ENCODE peak calls at places on chromosomes 4 and X, in five cellular contexts. One of them, this sample, is unnamed.

GRCh38 chr4:148633720-148634119 is 191.5 kb upstream of the NR3C2 start:
- DNase-seq in IMR-90: no peak
- DNase-seq in neuronal stem cell: no peak
- DNase-seq in mesenchymal stem cell: no peak
- DNase-seq in H9: no peak
- DNase-seq in this sample: no peak

GRCh38 chr4:174314274-174314673 is 30.6 kb downstream of the CEP44 start:
- DNase-seq in H9: no peak
- DNase-seq in IMR-90: no peak
- DNase-seq in mesenchymal stem cell: no peak
- DNase-seq in neuronal stem cell: no peak
- DNase-seq in this sample: no peak

GRCh38 chrX:142804085-142804484 is 221.6 kb upstream of the SPANXN4 start:
- DNase-seq in neuronal stem cell: peak
- DNase-seq in IMR-90: no peak
- DNase-seq in H9: peak
- DNase-seq in mesenchymal stem cell: no peak
- DNase-seq in this sample: peak

GRCh38 chr4:17153572-17153971 is 255.1 kb upstream of the LDB2 start:
- DNase-seq in neuronal stem cell: no peak
- DNase-seq in H9: no peak
- DNase-seq in mesenchymal stem cell: no peak
- DNase-seq in IMR-90: no peak
- DNase-seq in this sample: peak

GRCh38 chr4:188452097-188452496 is 312.9 kb downstream of the TRIML1 start:
- DNase-seq in mesenchymal stem cell: no peak
- DNase-seq in IMR-90: no peak
- DNase-seq in H9: no peak
- DNase-seq in neuronal stem cell: no peak
- DNase-seq in this sample: peak

GRCh38 chr4:33696066-33696465 is 2548.2 kb downstream of the ARAP2 start:
- DNase-seq in H9: no peak
- DNase-seq in mesenchymal stem cell: peak
- DNase-seq in neuronal stem cell: no peak
- DNase-seq in IMR-90: no peak
- DNase-seq in this sample: no peak

GRCh38 chr4:14863420-14864364 is 138.6 kb upstream of the CPEB2 start:
- DNase-seq in IMR-90: no peak
- DNase-seq in H9: no peak
- DNase-seq in neuronal stem cell: peak
- DNase-seq in mesenchymal stem cell: no peak
- DNase-seq in this sample: no peak

GRCh38 chrX:75603833-75604232 is 81.0 kb upstream of the ZDHHC15 start:
- DNase-seq in H9: no peak
- DNase-seq in mesenchymal stem cell: peak
- DNase-seq in neuronal stem cell: no peak
- DNase-seq in IMR-90: peak
- DNase-seq in this sample: peak

GRCh38 chr4:150662686-150663085 is 80.7 kb downstream of the MAB21L2 start:
- DNase-seq in neuronal stem cell: no peak
- DNase-seq in IMR-90: no peak
- DNase-seq in mesenchymal stem cell: no peak
- DNase-seq in H9: no peak
- DNase-seq in this sample: peak

GRCh38 chr4:761739-762138 is 56.1 kb downstream of the PCGF3 start:
- DNase-seq in neuronal stem cell: no peak
- DNase-seq in IMR-90: no peak
- DNase-seq in mesenchymal stem cell: no peak
- DNase-seq in H9: no peak
- DNase-seq in this sample: no peak

GRCh38 chrX:106862972-106863688 is 40.0 kb downstream of the RIPPLY1 start:
- DNase-seq in mesenchymal stem cell: no peak
- DNase-seq in IMR-90: peak
- DNase-seq in neuronal stem cell: peak
- DNase-seq in H9: peak
- DNase-seq in this sample: peak

GRCh38 chrX:17563515-17563914 is 173.8 kb upstream of the SCML1 start:
- DNase-seq in neuronal stem cell: no peak
- DNase-seq in H9: no peak
- DNase-seq in mesenchymal stem cell: no peak
- DNase-seq in IMR-90: peak
- DNase-seq in this sample: no peak

GRCh38 chr4:37561803-37562207 is 124.4 kb downstream of the RELL1 start:
- DNase-seq in H9: no peak
- DNase-seq in neuronal stem cell: no peak
- DNase-seq in mesenchymal stem cell: peak
- DNase-seq in IMR-90: peak
- DNase-seq in this sample: no peak

GRCh38 chrX:155112171-155112570 is 40.9 kb downstream of the BRCC3 start:
- DNase-seq in IMR-90: peak
- DNase-seq in neuronal stem cell: no peak
- DNase-seq in mesenchymal stem cell: no peak
- DNase-seq in H9: no peak
- DNase-seq in this sample: no peak

GRCh38 chr4:176150704-176151103 is 44.7 kb downstream of the SPATA4 start:
- DNase-seq in H9: no peak
- DNase-seq in neuronal stem cell: no peak
- DNase-seq in mesenchymal stem cell: no peak
- DNase-seq in IMR-90: no peak
- DNase-seq in this sample: no peak

GRCh38 chr4:163063891-163064290 is 102.8 kb downstream of the NAF1 start:
- DNase-seq in neuronal stem cell: no peak
- DNase-seq in H9: no peak
- DNase-seq in IMR-90: no peak
- DNase-seq in mesenchymal stem cell: peak
- DNase-seq in this sample: peak

GRCh38 chrX:370244-370962 is 16.3 kb downstream of the PPP2R3B start:
- DNase-seq in neuronal stem cell: no peak
- DNase-seq in mesenchymal stem cell: no peak
- DNase-seq in H9: no peak
- DNase-seq in IMR-90: no peak
- DNase-seq in this sample: no peak

GRCh38 chrX:369563-370101 is 17.1 kb downstream of the PPP2R3B start:
- DNase-seq in H9: no peak
- DNase-seq in mesenchymal stem cell: no peak
- DNase-seq in neuronal stem cell: no peak
- DNase-seq in IMR-90: no peak
- DNase-seq in this sample: no peak

GRCh38 chrX:371907-372306 is 14.8 kb downstream of the PPP2R3B start:
- DNase-seq in mesenchymal stem cell: no peak
- DNase-seq in neuronal stem cell: no peak
- DNase-seq in H9: no peak
- DNase-seq in IMR-90: no peak
- DNase-seq in this sample: no peak

GRCh38 chrX:372856-373640 is 13.7 kb downstream of the PPP2R3B start:
- DNase-seq in H9: no peak
- DNase-seq in mesenchymal stem cell: peak
- DNase-seq in neuronal stem cell: no peak
- DNase-seq in IMR-90: peak
- DNase-seq in this sample: no peak

DNA sequence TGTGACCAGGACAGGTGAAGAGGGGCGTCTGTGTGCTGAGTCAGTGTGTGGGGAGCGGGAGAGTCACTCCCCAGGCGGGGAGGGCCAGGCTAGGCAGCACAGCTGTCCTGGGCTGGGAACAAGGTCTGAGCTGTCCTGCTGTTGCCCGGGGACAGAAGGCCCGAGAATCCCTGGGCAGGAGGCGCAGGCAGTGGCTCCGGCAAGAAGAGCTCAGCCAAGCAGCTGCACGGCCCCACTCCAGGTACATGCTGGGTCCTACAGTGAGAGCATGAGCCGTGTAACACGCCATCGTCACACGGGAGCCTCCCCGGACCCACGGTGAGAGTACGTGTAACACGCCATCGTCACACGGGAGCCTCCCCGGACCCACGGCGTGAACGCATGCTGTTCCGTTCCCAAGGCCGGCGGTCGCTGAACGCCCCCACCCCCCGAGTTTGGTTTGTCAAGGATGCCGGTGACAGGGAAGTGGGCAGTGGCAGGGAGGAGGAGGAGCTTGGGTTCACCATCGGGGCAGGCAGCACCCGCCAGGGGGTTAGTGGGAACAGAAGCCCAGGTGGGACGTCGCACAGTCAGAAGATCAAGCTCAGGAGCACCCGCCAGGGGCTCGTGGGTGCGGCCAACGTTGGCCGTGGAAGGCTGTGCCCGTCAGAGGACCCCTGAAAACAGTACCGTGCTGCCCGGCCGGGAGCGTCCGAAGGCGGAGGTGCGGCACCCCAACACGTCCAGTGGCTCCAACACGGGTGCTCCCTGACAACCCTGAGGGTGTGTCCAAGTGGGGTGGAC is 15.6 kb downstream of the PPP2R3B start:
- DNase-seq in IMR-90: no peak
- DNase-seq in H9: no peak
- DNase-seq in mesenchymal stem cell: no peak
- DNase-seq in neuronal stem cell: no peak
- DNase-seq in this sample: no peak
- H4K8ac ChIP-seq in IMR-90: no peak
- H4K8ac ChIP-seq in H9: no peak
- H4K8ac ChIP-seq in mesenchymal stem cell: no peak
- H4K8ac ChIP-seq in neuronal stem cell: no peak
- H4K8ac ChIP-seq in this sample: no peak

DNA sequence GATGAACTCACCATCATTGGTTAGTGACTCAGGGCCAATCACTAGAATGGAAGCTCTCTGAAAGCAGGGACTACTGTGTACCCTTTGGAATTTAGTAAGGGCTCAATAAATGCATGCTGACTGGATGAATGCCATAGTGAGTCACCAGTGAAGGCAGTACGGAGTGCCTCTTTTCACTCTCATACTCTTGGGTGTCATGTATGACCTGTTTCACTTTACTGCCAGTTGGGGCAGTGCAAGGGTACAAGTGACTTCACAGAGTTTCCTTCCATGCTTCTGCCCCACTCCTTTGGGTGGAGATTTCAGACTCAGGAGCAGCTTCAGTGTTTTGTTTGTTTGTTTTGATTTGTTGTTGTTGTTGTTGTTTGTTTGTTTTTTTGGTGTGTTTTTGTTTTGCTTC is 57.7 kb downstream of the SOX3 start:
- DNase-seq in IMR-90: no peak
- DNase-seq in neuronal stem cell: no peak
- DNase-seq in H9: no peak
- DNase-seq in mesenchymal stem cell: no peak
- DNase-seq in this sample: peak
- H2BK120ac ChIP-seq in IMR-90: no peak
- H2BK120ac ChIP-seq in neuronal stem cell: no peak
- H2BK120ac ChIP-seq in H9: no peak
- H2BK120ac ChIP-seq in mesenchymal stem cell: no peak
- H2BK120ac ChIP-seq in this sample: no peak

GRCh38 chr4:74112399-74113090 is 13.6 kb upstream of the CXCL2 start:
- DNase-seq in mesenchymal stem cell: peak
- DNase-seq in H9: no peak
- DNase-seq in IMR-90: peak
- DNase-seq in neuronal stem cell: no peak
- DNase-seq in this sample: no peak
- H3K9ac ChIP-seq in mesenchymal stem cell: peak
- H3K9ac ChIP-seq in H9: no peak
- H3K9ac ChIP-seq in IMR-90: no peak
- H3K9ac ChIP-seq in neuronal stem cell: no peak
- H3K9ac ChIP-seq in this sample: no peak

GRCh38 chr4:99087887-99088484 is 602 bp downstream of the ADH5 start:
- DNase-seq in H9: peak
- DNase-seq in neuronal stem cell: no peak
- DNase-seq in IMR-90: peak
- DNase-seq in mesenchymal stem cell: peak
- DNase-seq in this sample: peak
- H4K8ac ChIP-seq in H9: no peak
- H4K8ac ChIP-seq in neuronal stem cell: no peak
- H4K8ac ChIP-seq in IMR-90: peak
- H4K8ac ChIP-seq in mesenchymal stem cell: peak
- H4K8ac ChIP-seq in this sample: no peak

GRCh38 chr4:57168986-57169385 is 58.8 kb upstream of the IGFBP7 start:
- DNase-seq in IMR-90: no peak
- DNase-seq in H9: no peak
- DNase-seq in mesenchymal stem cell: no peak
- DNase-seq in neuronal stem cell: no peak
- DNase-seq in this sample: peak
- H2BK120ac ChIP-seq in IMR-90: no peak
- H2BK120ac ChIP-seq in H9: no peak
- H2BK120ac ChIP-seq in mesenchymal stem cell: no peak
- H2BK120ac ChIP-seq in neuronal stem cell: no peak
- H2BK120ac ChIP-seq in this sample: no peak